ENCODE peak calls at places on chromosomes 5 and 9, in five cellular contexts. C is CD8-positive, alpha-beta T cell; D is sigmoid colon; J is RWPE1; W is right lobe of liver. F is an unnamed sample.

GRCh38 chr9:123806829-123807228 is 123.1 kb downstream of the DENND1A start:
- DNase-seq in D (no peak), C (no peak), J (no peak), W (no peak), F (no peak)

GRCh38 chr9:137048655-137049543 is 2.9 kb upstream of the NPDC1 start:
- DNase-seq in D (no peak), C (no peak), J (no peak), W (peak), F (no peak)

GRCh38 chr5:173868096-173868879 is 19.9 kb upstream of the CPEB4 start:
- DNase-seq in J (no peak), C (no peak), W (no peak), D (no peak), F (no peak)

GRCh38 chr5:115461506-115462290 is 82.9 kb downstream of the FEM1C start:
- DNase-seq in J (peak), W (no peak), C (no peak), D (no peak), F (no peak)

GRCh38 chr5:78288246-78288645 is 6.3 kb downstream of the AP3B1 start:
- DNase-seq in J (peak), C (no peak), W (no peak), D (no peak), F (no peak)

GRCh38 chr9:20339611-20340010 is 282.7 kb downstream of the MLLT3 start:
- DNase-seq in W (no peak), D (no peak), C (no peak), J (no peak), F (no peak)

GRCh38 chr9:87494970-87495471 is 2.6 kb upstream of the DAPK1 start:
- DNase-seq in D (no peak), C (no peak), W (no peak), J (peak), F (no peak)

GRCh38 chr9:76560481-76560891 is 101.5 kb downstream of the GCNT1 start:
- DNase-seq in C (no peak), D (no peak), J (no peak), W (no peak), F (no peak)

GRCh38 chr9:135979472-135980166 is 18.4 kb upstream of the UBAC1 start:
- DNase-seq in W (no peak), C (no peak), D (no peak), J (no peak), F (no peak)

GRCh38 chr9:97848582-97849237 is 4.3 kb upstream of the FOXE1 start:
- DNase-seq in C (no peak), W (no peak), J (no peak), D (no peak), F (no peak)

GRCh38 chr5:175288048-175288621 is 155.8 kb downstream of the DRD1 start:
- DNase-seq in D (no peak), J (peak), W (no peak), C (no peak), F (no peak)

GRCh38 chr9:70114898-70115297 is 71.2 kb downstream of the MAMDC2 start:
- DNase-seq in W (no peak), J (no peak), D (no peak), C (no peak), F (no peak)

GRCh38 chr5:5315068-5315835 is 107.2 kb upstream of the ICE1 start:
- DNase-seq in J (no peak), D (no peak), W (no peak), C (no peak), F (no peak)

GRCh38 chr5:55467862-55468551 is 66.8 kb downstream of the PLPP1 start:
- DNase-seq in C (no peak), D (no peak), W (no peak), J (no peak), F (no peak)

GRCh38 chr5:175750476-175751080 is 92.7 kb downstream of the HRH2 start:
- DNase-seq in C (no peak), W (no peak), D (no peak), J (no peak), F (no peak)

GRCh38 chr5:89041249-89041808 is 158.3 kb upstream of the MEF2C start:
- DNase-seq in W (no peak), J (no peak), D (no peak), C (no peak), F (no peak)

GRCh38 chr9:68781866-68782265 is 76.8 kb downstream of the PIP5K1B start:
- DNase-seq in D (no peak), C (no peak), W (no peak), J (no peak), F (no peak)

GRCh38 chr5:133873454-133873853 is 95.0 kb downstream of the C5orf15 start:
- DNase-seq in C (no peak), D (no peak), W (no peak), J (no peak), F (no peak)

GRCh38 chr5:39423331-39423751 is 1.4 kb downstream of the DAB2 start:
- DNase-seq in W (no peak), J (no peak), C (no peak), D (no peak), F (no peak)

GRCh38 chr5:172624083-172624995 is 16.7 kb upstream of the NEURL1B start:
- DNase-seq in J (no peak), W (peak), C (no peak), D (no peak), F (no peak)

GRCh38 chr5:172623313-172623980 is 17.6 kb upstream of the NEURL1B start:
- DNase-seq in J (no peak), C (no peak), D (no peak), W (peak), F (no peak)

GRCh38 chr5:172624996-172625939 is 15.8 kb upstream of the NEURL1B start:
- DNase-seq in W (peak), D (peak), J (no peak), C (no peak), F (no peak)

GRCh38 chr5:172620506-172620905 is 20.6 kb upstream of the NEURL1B start:
- DNase-seq in W (peak), C (no peak), D (no peak), J (no peak), F (no peak)

DNA sequence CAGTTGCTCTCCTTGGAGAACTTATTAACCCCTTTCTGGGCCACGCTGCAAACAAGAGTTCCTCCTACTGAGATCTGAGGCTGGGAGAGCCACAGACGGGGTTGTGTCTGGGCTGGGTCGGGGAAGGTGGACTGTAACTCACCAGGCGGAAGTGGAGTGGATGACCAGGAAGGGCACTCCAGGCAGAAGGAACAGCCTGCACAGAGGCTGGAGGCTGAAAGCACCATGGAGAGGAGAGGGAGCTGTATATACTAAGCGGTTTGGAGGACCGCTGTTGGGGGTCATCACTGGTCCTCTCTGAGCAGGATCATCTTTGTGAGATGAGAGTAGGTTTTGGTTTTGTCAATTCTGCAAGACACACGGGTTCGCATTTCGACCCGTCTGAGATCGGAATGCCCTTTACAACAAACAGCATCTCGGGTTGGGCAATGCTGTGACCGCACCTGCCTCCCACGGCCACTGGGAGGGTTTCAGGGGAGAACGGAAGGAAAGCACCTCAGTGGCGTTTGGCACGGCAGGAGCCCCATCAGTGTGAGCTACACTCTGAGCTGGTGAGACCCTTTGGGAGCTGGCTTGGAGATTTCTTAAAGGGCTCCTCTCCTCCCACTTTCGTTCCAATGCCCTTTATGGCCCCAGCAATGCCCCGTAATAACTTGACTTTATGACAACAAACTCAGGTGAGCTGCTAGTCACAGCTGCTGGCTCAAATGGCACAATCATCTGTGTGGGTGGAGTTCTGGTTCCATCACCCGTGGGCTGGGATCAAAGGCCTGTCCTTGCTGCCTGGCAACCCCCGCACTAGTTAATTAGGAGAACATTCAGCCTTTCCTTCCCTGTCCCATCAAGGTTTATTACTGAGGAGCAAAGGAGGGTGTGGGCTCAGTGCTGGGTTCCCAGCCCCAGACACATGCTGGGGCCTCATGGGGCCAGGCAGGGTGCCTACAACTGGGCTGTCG is 18.7 kb upstream of the NEURL1B start:
- DNase-seq in C (no peak), D (no peak), W (no peak), J (no peak), F (no peak)
- TF ChIP-seq CTCF in C (no peak), D (no peak), W (no peak), J (no peak), F (no peak)

GRCh38 chr5:108919591-108920326 is 172.1 kb downstream of the FER start:
- DNase-seq in W (no peak), C (no peak), D (no peak), J (no peak), F (no peak)
- TF ChIP-seq CTCF in W (peak), C (no peak), D (no peak), J (peak), F (peak)

GRCh38 chr5:129094087-129094923 is at the start of gene ISOC1:
- DNase-seq in J (peak), D (peak), C (peak), W (peak), F (peak)

GRCh38 chr5:129097498-129098296 is 3.1 kb downstream of the ISOC1 start:
- DNase-seq in J (no peak), D (no peak), W (no peak), C (no peak), F (no peak)

GRCh38 chr5:129098488-129099183 is 4.1 kb downstream of the ISOC1 start:
- DNase-seq in W (no peak), J (no peak), D (no peak), C (no peak), F (no peak)

GRCh38 chr5:129096382-129096991 is 1.9 kb downstream of the ISOC1 start:
- DNase-seq in W (no peak), J (no peak), D (no peak), C (no peak), F (no peak)

DNA sequence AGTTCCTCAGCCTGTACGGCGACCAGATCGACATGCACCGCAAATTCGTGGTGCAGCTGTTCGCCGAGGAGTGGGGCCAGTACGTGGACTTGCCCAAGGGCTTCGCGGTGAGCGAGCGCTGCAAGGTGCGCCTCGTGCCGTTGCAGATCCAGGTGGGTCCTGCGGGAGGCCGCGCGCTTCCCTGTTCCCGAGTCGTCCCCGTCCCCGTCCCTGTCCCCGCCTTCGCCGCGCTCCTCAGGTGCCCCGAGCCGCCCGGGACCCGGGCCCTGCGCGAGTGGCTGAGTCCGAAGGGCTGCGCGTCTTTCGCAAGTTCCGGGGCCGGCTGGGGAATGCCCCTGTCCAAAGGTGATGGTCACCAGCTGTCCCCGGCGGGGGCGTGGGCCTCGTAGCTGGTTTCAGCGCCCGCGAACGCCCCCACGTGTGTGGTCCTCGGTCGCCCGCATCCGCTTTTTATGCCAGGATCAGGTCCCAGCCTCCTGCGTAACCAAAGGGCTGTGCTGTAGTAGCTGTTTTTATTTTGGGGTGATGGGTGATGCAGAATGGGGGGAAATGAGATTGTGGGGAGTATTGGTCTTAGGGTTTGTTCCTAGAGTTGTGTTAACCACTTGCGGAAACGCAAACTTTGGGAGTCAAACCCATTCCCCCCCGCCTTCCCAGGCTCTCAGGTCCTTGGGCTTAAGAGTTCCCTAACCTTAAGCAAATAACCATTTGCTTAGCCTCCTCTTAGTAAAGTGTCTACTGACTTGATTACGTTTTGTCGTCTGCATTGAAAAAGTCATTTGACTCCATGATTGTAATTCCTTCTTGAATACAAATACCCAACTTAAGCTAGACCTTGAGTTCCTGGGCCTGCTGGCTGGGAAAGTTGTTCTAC is 612 bp downstream of the ISOC1 start:
- DNase-seq in J (peak), W (peak), C (peak), D (peak), F (peak)
- TF ChIP-seq CTCF in J (no peak), W (no peak), C (peak), D (peak), F (peak)

GRCh38 chr5:138912093-138912492 is 37.0 kb upstream of the LRRTM2 start:
- DNase-seq in W (no peak), D (no peak), C (no peak), J (no peak), F (no peak)

GRCh38 chr5:138914338-138914737 is 39.2 kb upstream of the LRRTM2 start:
- DNase-seq in D (no peak), C (no peak), J (no peak), W (no peak), F (no peak)

GRCh38 chr5:138910546-138911185 is 35.5 kb upstream of the LRRTM2 start:
- DNase-seq in D (no peak), J (no peak), C (no peak), W (no peak), F (no peak)

GRCh38 chr5:138911441-138911840 is 36.3 kb upstream of the LRRTM2 start:
- DNase-seq in C (no peak), W (no peak), J (no peak), D (no peak), F (no peak)

DNA sequence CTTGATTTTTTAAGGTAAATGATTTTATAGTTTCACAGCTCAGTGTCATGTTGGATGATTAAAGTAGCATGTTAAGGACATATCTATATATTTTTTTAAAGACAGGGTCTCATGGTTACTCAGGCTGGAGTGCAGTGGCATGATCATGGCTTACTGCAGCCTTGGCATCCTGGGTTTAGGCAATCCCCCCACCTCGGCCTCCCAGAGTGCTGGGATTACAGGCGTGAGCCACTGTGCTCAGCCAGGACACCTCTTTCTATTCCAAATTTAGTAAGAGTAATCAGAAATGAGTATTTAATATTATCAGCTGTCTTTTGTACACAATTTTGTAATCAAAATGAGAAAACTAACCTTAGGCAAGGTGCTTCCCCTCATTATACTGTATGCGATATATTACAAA is 38.6 kb upstream of the LRRTM2 start:
- DNase-seq in W (no peak), J (no peak), C (no peak), D (no peak), F (no peak)
- TF ChIP-seq CTCF in W (no peak), J (no peak), C (no peak), D (no peak), F (no peak)

DNA sequence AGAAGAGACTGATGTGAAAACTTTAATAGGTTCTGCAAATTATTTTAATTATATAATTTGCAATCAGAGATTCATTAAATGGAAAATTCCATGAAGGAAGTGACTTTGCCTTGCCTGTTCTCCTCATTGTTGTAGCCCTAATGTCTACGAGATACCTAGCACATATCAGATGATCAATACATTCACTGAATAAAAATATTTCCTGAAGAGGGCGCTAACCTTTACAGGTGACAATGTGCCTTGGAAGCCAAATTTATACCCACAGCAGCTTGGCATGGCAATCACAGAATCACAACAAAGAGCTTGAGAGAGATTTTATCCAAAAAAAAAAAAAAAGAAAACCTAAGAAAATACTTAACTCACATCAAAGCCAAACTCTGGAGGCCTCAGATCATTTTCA is 17.4 kb downstream of the HAUS6 start:
- DNase-seq in C (no peak), D (no peak), W (no peak), J (peak), F (no peak)
- TF ChIP-seq CTCF in C (peak), D (peak), W (peak), J (peak), F (peak)

GRCh38 chr5:104062495-104063377 is 500.1 kb upstream of the NUDT12 start:
- DNase-seq in J (no peak), C (no peak), D (no peak), W (no peak), F (no peak)
- TF ChIP-seq CTCF in J (no peak), C (no peak), D (no peak), W (no peak), F (no peak)

DNA sequence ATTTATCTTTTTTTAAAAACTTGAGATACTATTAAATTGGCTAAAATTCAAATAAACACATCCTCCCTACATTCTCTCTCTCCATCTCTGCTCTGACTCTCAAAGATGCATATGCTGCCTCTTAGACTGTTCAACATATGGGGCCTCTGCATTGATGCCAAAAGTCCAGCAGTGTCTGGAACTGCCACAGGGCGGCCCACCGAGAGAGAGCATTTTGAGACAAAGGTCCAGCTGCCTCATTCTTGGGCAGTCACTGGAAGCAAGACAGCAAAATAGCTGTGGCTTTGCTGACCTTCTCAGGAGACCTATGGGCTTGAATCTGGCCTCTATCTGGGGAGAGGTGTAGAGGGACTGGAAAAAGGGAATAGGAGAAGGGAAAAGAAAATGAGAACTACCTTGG is 12.9 kb upstream of the TSSK1B start:
- DNase-seq in C (no peak), W (no peak), D (no peak), J (no peak), F (no peak)
- TF ChIP-seq CTCF in C (no peak), W (no peak), D (no peak), J (no peak), F (peak)

DNA sequence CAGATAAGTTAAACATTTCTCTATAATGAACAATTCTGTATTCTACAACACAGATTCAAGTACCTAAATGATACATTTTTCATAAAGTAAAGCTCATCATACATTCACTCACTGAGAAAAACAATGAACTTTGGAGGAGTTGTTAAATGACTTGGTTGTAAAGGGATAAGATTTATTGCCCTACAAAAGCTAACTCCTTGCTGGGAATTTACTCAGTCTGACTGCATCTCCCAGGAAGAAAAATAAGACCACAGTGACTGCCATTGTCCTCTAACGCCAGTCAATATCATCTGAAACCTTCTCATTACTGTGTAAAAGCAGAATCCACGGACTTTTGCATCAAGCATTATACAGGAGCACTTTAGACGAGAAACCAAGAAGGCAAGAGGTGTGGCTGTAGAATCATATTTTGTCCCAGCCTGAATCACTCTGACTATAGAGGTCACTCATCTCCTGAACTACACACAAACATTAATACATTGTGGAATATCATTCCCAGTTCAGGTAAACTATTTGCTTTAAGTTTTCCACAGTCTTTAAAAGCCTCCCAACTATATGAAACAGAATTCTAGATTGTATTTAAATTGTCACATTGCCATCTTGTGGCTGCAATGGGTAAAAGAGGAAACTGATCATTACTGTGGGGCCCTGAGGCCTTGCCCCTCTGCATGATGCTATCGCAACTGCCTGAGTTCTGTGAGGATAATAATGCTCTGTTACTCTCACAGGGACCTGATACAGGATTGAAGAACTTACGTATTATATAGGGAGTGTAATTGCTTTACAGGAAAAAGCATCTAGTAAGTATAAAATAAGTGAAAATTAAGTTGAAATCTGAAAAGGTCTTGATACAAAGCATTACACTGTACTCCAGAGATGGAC is 142.9 kb downstream of the SLCO4C1 start:
- DNase-seq in J (peak), D (no peak), C (no peak), W (no peak), F (no peak)
- TF ChIP-seq CTCF in J (peak), D (peak), C (peak), W (peak), F (peak)

DNA sequence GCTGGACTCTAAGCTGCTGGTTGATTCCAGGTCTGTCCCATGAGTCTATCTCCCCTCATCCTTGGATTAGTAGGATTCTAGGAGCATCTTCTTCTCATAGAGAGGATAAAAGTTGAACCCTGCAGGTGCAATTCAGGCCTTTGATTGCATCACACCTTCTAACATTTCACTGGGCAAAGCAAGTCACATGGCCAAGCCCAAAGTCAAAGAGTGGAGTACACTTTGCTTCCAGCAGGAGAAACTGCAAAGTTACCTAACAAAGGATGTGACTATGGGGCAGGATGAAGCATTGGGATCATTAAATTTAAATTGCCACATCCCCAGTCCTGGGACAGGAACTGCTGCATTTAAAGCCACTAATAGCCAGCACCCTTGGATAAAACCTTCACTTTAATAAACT is 51.0 kb upstream of the EGFLAM start:
- DNase-seq in D (no peak), W (no peak), C (no peak), J (no peak), F (no peak)
- TF ChIP-seq CTCF in D (no peak), W (no peak), C (no peak), J (no peak), F (no peak)

F was measured in chondrocyte.